ENCODE peak calls at places on chromosomes 16 and 17, in four cellular contexts. F, T, Y and C are unnamed samples.

GRCh38 chr17:67107811-67108210 is 63.5 kb downstream of the CACNG1 start:
- DNase-seq in Y (no peak), T (no peak), F (no peak), C (no peak)

GRCh38 chr16:89409161-89409711 is 81.1 kb downstream of the ANKRD11 start:
- DNase-seq in F (no peak), Y (no peak), T (peak; percentile 90), C (no peak)

GRCh38 chr16:59881366-59881765 is 1147.2 kb upstream of the GOT2 start:
- DNase-seq in Y (no peak), T (no peak), F (no peak), C (no peak)

GRCh38 chr17:78120971-78121800 is 7.4 kb downstream of the TMC6 start:
- DNase-seq in Y (no peak), T (peak; percentile 81), F (peak; percentile 30), C (no peak)

GRCh38 chr17:77374170-77374936 is 233.6 kb downstream of the SEC14L1 start:
- DNase-seq in Y (peak; percentile 80), F (peak; percentile 96), T (peak; percentile 79), C (peak; percentile 65)

GRCh38 chr17:61475726-61476125 is 23.5 kb downstream of the TBX4 start:
- DNase-seq in F (peak; percentile 19), T (no peak), Y (no peak), C (no peak)

GRCh38 chr16:83403751-83404150 is 404.0 kb upstream of the HSBP1 start:
- DNase-seq in Y (no peak), F (no peak), T (no peak), C (no peak)

GRCh38 chr17:15106540-15106939 is 158.6 kb downstream of the PMP22 start:
- DNase-seq in F (no peak), Y (no peak), T (no peak), C (no peak)

GRCh38 chr17:77770331-77771105 is 188.0 kb upstream of the TNRC6C start:
- DNase-seq in F (no peak), Y (no peak), T (no peak), C (no peak)

GRCh38 chr16:71648162-71648561 is 22.2 kb downstream of the MARVELD3 start:
- DNase-seq in T (no peak), F (no peak), Y (no peak), C (no peak)

GRCh38 chr16:53502331-53503269 is at the start of gene AKTIP:
- DNase-seq in T (peak; percentile 31), F (peak; percentile 54), Y (peak; percentile 77), C (no peak)

GRCh38 chr17:5582177-5582885 is 2.0 kb downstream of the NLRP1 start:
- DNase-seq in T (no peak), Y (no peak), F (no peak), C (no peak)

GRCh38 chr17:4858068-4858879 is 25.1 kb downstream of the MINK1 start:
- DNase-seq in T (no peak), F (peak; percentile 64), Y (no peak), C (peak; percentile 88)

GRCh38 chr17:49850772-49851386 is 3.0 kb upstream of the TAC4 start:
- DNase-seq in T (no peak), Y (no peak), F (peak; percentile 66), C (no peak)

GRCh38 chr16:77780378-77780837 is 8.0 kb upstream of the VAT1L start:
- DNase-seq in F (no peak), T (no peak), Y (no peak), C (no peak)

GRCh38 chr17:73109603-73110002 is 17.1 kb upstream of the SLC39A11 start:
- DNase-seq in F (no peak), Y (no peak), T (no peak), C (no peak)

GRCh38 chr16:54031107-54031760 is 255.4 kb downstream of the IRX3 start:
- DNase-seq in T (no peak), F (no peak), Y (no peak), C (no peak)

GRCh38 chr17:79949646-79950292 is 85.9 kb downstream of the TBC1D16 start:
- DNase-seq in F (peak; percentile 91), T (no peak), Y (no peak), C (no peak)

GRCh38 chr16:14199624-14200023 is 128.5 kb downstream of the MRTFB start:
- DNase-seq in F (no peak), T (no peak), Y (no peak), C (no peak)

GRCh38 chr17:20275653-20276052 is 191.7 kb downstream of the LGALS9B start:
- DNase-seq in Y (no peak), T (no peak), F (no peak), C (no peak)

GRCh38 chr17:73256220-73256619 is 5.5 kb downstream of the CPSF4L start:
- DNase-seq in Y (no peak), T (no peak), F (peak; percentile 53), C (no peak)

GRCh38 chr16:66199189-66199588 is 167.3 kb upstream of the CDH5 start:
- DNase-seq in F (no peak), Y (peak; percentile 18), T (no peak), C (no peak)

GRCh38 chr16:75282811-75283281 is 31.4 kb upstream of the BCAR1 start:
- DNase-seq in F (no peak), Y (no peak), T (no peak), C (peak; percentile 13)

GRCh38 chr17:9427460-9428315 is 147.9 kb downstream of the STX8 start:
- DNase-seq in F (no peak), T (no peak), Y (no peak), C (no peak)

GRCh38 chr16:86391486-86391885 is 118.8 kb upstream of the FOXF1 start:
- DNase-seq in F (no peak), T (no peak), Y (no peak), C (no peak)

GRCh38 chr16:78060787-78061186 is 38.4 kb downstream of the CLEC3A start:
- DNase-seq in F (no peak), Y (no peak), T (no peak), C (no peak)

DNA sequence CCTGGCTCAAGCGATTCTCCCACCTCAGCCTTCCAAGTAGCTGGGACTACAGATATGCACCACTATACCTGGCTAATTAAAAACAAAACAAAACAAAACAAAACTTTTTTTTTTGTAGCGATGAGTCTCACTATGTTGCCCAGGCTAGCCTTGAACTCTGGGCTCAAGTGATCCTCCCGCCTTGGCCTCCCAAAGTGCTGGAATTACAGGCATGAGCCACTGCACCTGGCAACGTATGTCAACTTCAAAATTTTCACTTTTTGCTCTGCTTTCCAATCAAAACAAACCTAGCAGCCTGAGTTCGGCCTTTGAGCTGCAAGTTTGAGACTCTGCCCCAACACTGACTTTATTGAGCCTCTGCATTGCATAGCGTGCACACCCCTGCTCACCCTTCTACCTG is 4.5 kb upstream of the RAI1 start:
- DNase-seq in F (no peak), Y (no peak), T (no peak), C (no peak)
- H3K27ac ChIP-seq in F (no peak overlapping the region), Y (no peak overlapping the region), T (no peak overlapping the region), C (no peak overlapping the region)

GRCh38 chr17:36731806-36732205 is 130.4 kb downstream of the MRM1 start:
- DNase-seq in T (no peak), F (peak; percentile 91), Y (no peak), C (no peak)
- H3K27ac ChIP-seq in T (no peak overlapping the region), F (no peak overlapping the region), Y (no peak overlapping the region), C (no peak overlapping the region)

GRCh38 chr17:46771601-46772012 is 46.9 kb downstream of the WNT3 start:
- DNase-seq in F (peak; percentile 72), T (no peak), Y (no peak), C (no peak)
- H3K27ac ChIP-seq in F (peak overlapping the region; percentile 75), T (no peak overlapping the region), Y (peak overlapping the region; percentile 74), C (no peak overlapping the region)

DNA sequence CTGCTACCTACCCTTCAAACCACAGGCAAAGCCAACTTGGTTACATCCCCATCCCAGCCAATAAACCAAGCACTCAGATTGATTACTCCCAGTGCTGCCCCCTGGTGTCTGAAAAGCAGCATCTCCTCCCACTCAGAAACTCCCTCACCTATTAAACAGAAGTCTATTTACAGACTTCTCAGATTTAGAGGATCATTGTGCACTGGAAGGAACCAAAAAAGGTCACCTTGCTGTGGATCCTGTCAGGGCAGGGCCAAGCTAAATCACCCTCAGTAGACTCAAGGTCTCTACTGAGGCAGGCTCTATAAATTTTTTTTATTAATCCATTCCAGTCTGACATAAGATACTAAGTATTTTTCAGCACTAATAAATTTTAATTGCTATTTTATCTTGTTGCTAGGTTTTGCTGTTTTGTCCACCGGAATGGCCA is 17.6 kb downstream of the HIGD1B start:
- DNase-seq in F (peak; percentile 74), Y (peak; percentile 66), T (peak; percentile 68), C (no peak)
- H3K27ac ChIP-seq in F (no peak overlapping the region), Y (no peak overlapping the region), T (no peak overlapping the region), C (no peak overlapping the region)